ENCODE peak calls at places on chromosomes 6 and 20, in five cellular contexts. X is T1000; A is PC-9; G is type B pancreatic cell; Z is stimulated activated CD4-positive, alpha-beta T cell treated with anti-CD3 and anti-CD28 coated beads, Interleukin-12 subunit alpha, Interleukin-12 subunit beta, amount 100 ng/mL, for 48 hours. H is an unnamed sample.

GRCh38 chr6:104953410-104953953 is 3.4 kb upstream of the LIN28B start:
- DNase-seq in X (no peak), A (no peak), G (no peak), Z (no peak), H (no peak)

GRCh38 chr6:73515204-73516101 is 5.4 kb downstream of the EEF1A1 start:
- DNase-seq in X (no peak), A (peak; percentile 85), G (no peak), Z (peak; percentile 43), H (peak; percentile 54)

GRCh38 chr6:36289281-36290018 is 19.6 kb downstream of the PNPLA1 start:
- DNase-seq in X (no peak), A (peak; percentile 89), G (no peak), Z (no peak), H (no peak)

GRCh38 chr20:58441723-58442122 is 52.7 kb downstream of the VAPB start:
- DNase-seq in X (no peak), A (no peak), G (no peak), Z (no peak), H (no peak)

GRCh38 chr6:167702241-167702827 is 124.4 kb upstream of the AFDN start:
- DNase-seq in X (no peak), A (no peak), G (no peak), Z (no peak), H (no peak)

GRCh38 chr6:5422321-5422915 is 161.1 kb downstream of the FARS2 start:
- DNase-seq in X (no peak), A (no peak), G (no peak), Z (no peak), H (peak; percentile 59)

GRCh38 chr6:31129130-31129529 is 8.9 kb upstream of the CDSN start:
- DNase-seq in X (no peak), A (no peak), G (no peak), Z (no peak), H (no peak)

GRCh38 chr6:113564401-113565161 is 292.6 kb upstream of the MARCKS start:
- DNase-seq in X (no peak), A (no peak), G (peak; percentile 72), Z (no peak), H (peak; percentile 83)

GRCh38 chr6:1796706-1797529 is 187.2 kb downstream of the FOXC1 start:
- DNase-seq in X (no peak), A (no peak), G (no peak), Z (no peak), H (no peak)

GRCh38 chr6:40599580-40599979 is 12.4 kb upstream of the LRFN2 start:
- DNase-seq in X (no peak), A (no peak), G (no peak), Z (no peak), H (no peak)

GRCh38 chr6:161198176-161198575 is 75.7 kb downstream of the AGPAT4 start:
- DNase-seq in X (no peak), A (no peak), G (no peak), Z (no peak), H (peak; percentile 38)

GRCh38 chr20:59809630-59810375 is 123.6 kb downstream of the SYCP2 start:
- DNase-seq in X (no peak), A (no peak), G (no peak), Z (no peak), H (no peak)

GRCh38 chr6:131950767-131951575 is at the start of gene CCN2:
- DNase-seq in X (peak; percentile 96), A (peak; percentile 81), G (peak; percentile 85), Z (no peak), H (peak; percentile 92)

H was measured in GM03348.